ENCODE peak calls at places on chromosomes 5 and 9, in six cellular contexts. M, Y, J, I, Z and D are unnamed samples.

GRCh38 chr5:83927140-83927733 is 206.6 kb upstream of the HAPLN1 start:
- DNase-seq in I (peak), J (peak), M (no peak), Z (no peak), Y (peak), D (no peak)

GRCh38 chr9:99056876-99057664 is 47.8 kb upstream of the TGFBR1 start:
- DNase-seq in Y (no peak), M (no peak), Z (no peak), J (peak), I (no peak), D (peak)

GRCh38 chr9:12723409-12724028 is 30.3 kb downstream of the TYRP1 start:
- DNase-seq in Z (no peak), I (peak), J (no peak), M (no peak), Y (peak), D (no peak)

GRCh38 chr9:81588148-81588874 is 101.0 kb downstream of the TLE1 start:
- DNase-seq in Y (no peak), J (peak), I (peak), M (no peak), Z (peak), D (no peak)

GRCh38 chr5:73303139-73304079 is 130.4 kb downstream of the TMEM174 start:
- DNase-seq in J (no peak), I (peak), Y (peak), M (no peak), Z (no peak), D (no peak)

GRCh38 chr9:38263534-38263933 is 129.0 kb upstream of the ALDH1B1 start:
- DNase-seq in Z (no peak), Y (peak), M (no peak), I (peak), J (no peak), D (no peak)

GRCh38 chr5:119412828-119413227 is 39.5 kb upstream of the HSD17B4 start:
- DNase-seq in J (no peak), I (no peak), Z (no peak), Y (no peak), M (no peak), D (no peak)

GRCh38 chr5:110625376-110625999 is 101.0 kb downstream of the TMEM232 start:
- DNase-seq in Z (no peak), J (peak), Y (peak), I (peak), M (no peak), D (no peak)

GRCh38 chr5:141100243-141100805 is at the start of gene PCDHB3:
- DNase-seq in J (peak), Z (no peak), I (peak), M (no peak), Y (peak), D (no peak)

GRCh38 chr9:112774006-112774996 is 23.7 kb downstream of the SNX30 start:
- DNase-seq in M (no peak), Y (no peak), I (no peak), J (no peak), Z (no peak), D (no peak)

GRCh38 chr9:35828716-35829083 is at the start of gene FAM221B:
- DNase-seq in M (peak), J (no peak), I (no peak), Z (no peak), Y (peak), D (no peak)

GRCh38 chr5:14429102-14429501 is 152.5 kb upstream of the OTULINL start:
- DNase-seq in J (no peak), Z (no peak), M (no peak), Y (no peak), I (no peak), D (no peak)

GRCh38 chr5:54904425-54904824 is 81.0 kb downstream of the ESM1 start:
- DNase-seq in Z (peak), Y (peak), I (peak), M (no peak), J (peak), D (no peak)

GRCh38 chr5:59893436-59894227 is at the start of gene PDE4D:
- DNase-seq in Y (peak), Z (no peak), M (peak), J (peak), I (peak), D (no peak)

GRCh38 chr5:68112658-68113057 is 102.9 kb upstream of the PIK3R1 start:
- DNase-seq in J (no peak), Y (no peak), Z (no peak), M (no peak), I (no peak), D (no peak)

GRCh38 chr9:137439158-137439714 is 1.9 kb downstream of the ENTPD8 start:
- DNase-seq in J (no peak), I (no peak), Z (no peak), Y (no peak), M (no peak), D (no peak)

GRCh38 chr9:70255521-70255920 is 3.3 kb upstream of the SMC5 start:
- DNase-seq in Z (no peak), I (no peak), M (no peak), Y (no peak), J (peak), D (no peak)

GRCh38 chr5:116494784-116495480 is 79.7 kb downstream of the SEMA6A start:
- DNase-seq in I (no peak), Y (no peak), Z (no peak), J (no peak), M (no peak), D (no peak)

DNA sequence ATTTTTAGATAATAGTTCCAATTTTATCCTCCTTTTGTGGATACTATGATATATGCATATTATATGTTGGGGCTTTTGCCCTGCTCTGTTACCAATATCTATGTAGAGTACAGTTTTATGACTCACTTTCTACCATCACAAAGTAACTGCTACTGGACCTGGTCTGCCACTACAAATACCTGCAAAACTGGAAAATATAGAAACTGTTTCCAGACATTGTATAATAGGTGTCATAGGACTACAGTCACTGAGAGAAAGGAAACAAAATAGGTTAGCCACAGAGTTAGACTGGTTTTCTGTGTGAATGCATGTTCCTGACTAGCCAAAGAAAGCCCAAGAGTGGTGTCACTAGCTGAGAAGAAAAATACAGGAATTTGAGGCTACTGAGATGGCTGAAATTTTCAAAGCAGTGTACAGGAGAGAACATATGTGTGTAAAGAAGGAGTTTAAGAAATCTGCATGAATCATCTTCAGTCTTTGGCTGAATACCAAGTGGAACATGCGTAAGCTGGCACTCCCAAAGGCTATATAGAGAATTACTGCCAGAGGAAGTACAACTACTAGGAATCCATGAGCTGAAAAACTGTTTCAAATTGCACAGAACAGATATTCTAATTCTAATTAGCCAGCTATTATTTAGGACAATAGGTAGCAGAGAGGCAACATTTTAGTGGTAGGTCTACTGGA is 29.0 kb upstream of the FAM174A start:
- DNase-seq in Z (peak), J (peak), I (peak), M (no peak), Y (no peak), D (peak)
- TF ChIP-seq CTCF in Z (peak), J (peak), I (no peak), M (no peak), Y (no peak), D (peak)

DNA sequence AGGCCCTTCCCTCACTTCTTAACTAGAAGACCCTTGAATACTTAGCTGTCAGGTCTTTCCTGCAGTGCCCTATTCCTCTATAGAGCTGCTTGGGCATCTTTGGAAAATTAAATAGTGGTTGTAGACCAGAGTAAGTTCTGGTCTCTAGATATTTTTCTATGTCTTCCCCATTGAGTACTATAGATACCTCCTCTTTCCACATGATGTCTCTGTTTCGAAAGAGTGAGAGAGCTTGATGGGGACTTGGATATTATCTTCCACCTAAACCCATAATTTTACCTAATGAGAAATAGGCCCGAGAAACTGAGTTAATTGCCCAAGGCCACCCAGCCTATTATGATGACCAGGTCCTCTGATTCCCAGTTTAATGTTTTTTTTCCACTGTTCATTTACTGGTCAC is 40.2 kb downstream of the SPEF2 start:
- DNase-seq in Y (no peak), I (no peak), M (no peak), J (no peak), Z (no peak), D (no peak)
- TF ChIP-seq CTCF in Y (no peak), I (no peak), M (no peak), J (no peak), Z (no peak), D (no peak)

DNA sequence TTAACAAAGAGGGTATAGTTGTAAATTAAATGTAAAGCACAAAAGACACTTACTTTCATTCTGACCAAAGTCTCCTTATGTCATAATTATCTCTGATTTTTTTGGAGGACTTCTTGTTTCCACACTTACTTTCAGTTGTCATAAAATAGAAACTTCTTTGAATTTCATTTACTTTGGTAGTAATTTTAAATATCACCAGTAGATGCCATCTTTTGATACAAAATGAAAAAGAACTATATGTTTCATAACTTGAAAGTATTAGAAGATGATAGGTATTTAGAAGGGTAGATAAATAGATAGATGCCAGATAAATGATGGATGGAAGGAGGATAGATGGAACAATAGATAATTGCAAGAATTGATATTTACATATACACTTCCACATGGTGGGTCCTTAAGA is 1865.3 kb upstream of the CDH9 start:
- DNase-seq in Y (no peak), I (no peak), M (no peak), J (no peak), Z (no peak), D (no peak)
- TF ChIP-seq CTCF in Y (no peak), I (peak), M (no peak), J (peak), Z (no peak), D (no peak)

GRCh38 chr9:114389612-114390368 is 2.0 kb upstream of the AKNA start:
- DNase-seq in I (no peak), Z (no peak), J (no peak), M (no peak), Y (no peak), D (no peak)
- TF ChIP-seq CTCF in I (no peak), Z (no peak), J (no peak), M (no peak), Y (peak), D (no peak)

DNA sequence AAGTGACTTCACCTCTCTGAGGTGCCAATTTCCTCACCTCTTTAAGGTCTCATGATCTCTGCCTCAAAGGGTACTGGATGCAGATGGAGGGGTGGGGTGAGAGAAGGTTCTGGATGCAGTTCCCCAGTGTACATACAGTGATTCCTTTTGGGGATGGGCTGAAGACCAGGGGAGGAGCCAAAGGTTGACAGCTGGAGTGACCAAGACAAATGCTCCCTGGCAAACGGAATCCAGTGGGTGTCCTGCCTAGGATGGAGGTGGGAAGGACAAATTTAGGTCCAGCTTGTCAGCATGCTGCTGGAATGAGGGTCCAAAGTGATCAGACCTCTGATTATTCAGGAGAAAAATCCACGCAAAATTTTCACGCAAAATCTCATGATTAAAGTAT is 7.3 kb upstream of the LMX1B start:
- DNase-seq in I (no peak), Y (no peak), Z (no peak), M (no peak), J (no peak), D (no peak)
- TF ChIP-seq CTCF in I (no peak), Y (no peak), Z (no peak), M (no peak), J (no peak), D (no peak)

GRCh38 chr5:82467006-82467561 is 188.9 kb upstream of the RPS23 start:
- DNase-seq in M (no peak), J (no peak), I (no peak), Z (no peak), Y (peak), D (no peak)
- TF ChIP-seq CTCF in M (no peak), J (peak), I (no peak), Z (no peak), Y (peak), D (no peak)

DNA sequence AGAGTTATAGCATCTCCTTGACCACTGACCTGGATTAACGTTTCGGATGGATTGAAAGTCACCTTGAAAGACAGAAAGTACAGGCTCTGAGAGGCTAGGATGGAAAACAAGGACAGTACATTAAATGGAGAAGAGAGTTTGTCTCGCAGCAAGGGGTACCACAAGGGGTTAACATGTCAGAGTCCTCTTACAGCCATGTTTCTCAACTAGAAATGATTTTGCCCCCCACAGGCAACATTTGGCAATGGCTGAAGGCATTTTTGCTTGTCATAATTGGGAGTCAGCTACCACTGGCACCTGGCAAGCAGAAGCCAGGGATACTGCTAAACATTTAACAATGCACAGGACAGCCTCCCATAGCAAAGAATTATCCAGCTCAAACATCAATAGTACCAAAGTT is 90.8 kb upstream of the EQTN start:
- DNase-seq in I (no peak), M (no peak), Z (no peak), J (no peak), Y (peak), D (no peak)
- TF ChIP-seq CTCF in I (no peak), M (no peak), Z (no peak), J (no peak), Y (no peak), D (no peak)

DNA sequence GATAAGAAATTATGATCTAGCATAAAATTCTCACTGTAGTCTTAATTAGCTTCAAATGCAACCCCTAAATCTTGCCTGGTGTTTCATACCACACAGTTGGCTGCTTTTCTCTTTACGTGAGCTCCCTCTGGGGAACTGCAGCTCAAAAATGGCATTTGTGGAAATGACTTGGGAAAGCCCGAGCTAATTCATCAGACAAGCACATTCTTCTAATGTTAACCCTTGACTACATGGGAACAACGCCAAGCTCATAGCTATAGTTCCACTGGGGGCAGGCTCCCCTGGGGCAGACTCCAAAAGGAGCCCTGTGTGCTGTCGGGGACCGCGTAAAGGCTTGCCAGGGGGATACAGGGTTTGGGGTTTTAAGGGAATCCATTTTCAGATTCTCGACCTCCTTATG is 301.3 kb upstream of the DAP start:
- DNase-seq in Y (peak), I (no peak), J (no peak), Z (no peak), M (no peak), D (no peak)
- TF ChIP-seq CTCF in Y (peak), I (no peak), J (no peak), Z (no peak), M (no peak), D (no peak)